ENCODE peak calls at places on chromosome 10, in seven cellular contexts. C, D, H, Y, E, V and Z are unnamed samples. For H3K27me3, the result is how much of the 10 kb centered on the place peaks cover.

GRCh38 chr10:52213511-52213831 is 100.6 kb upstream of the DKK1 start:
- DNase-seq in C (peak), D (peak), H (no peak), Y (peak), E (no peak), V (peak), Z (peak)

GRCh38 chr10:85170026-85170425 is 841.6 kb downstream of the CCSER2 start:
- DNase-seq in C (no peak), D (no peak), H (no peak), Y (no peak), E (no peak), V (no peak), Z (no peak)

GRCh38 chr10:108490931-108491330 is 1326.4 kb upstream of the SORCS1 start:
- DNase-seq in C (no peak), D (no peak), H (no peak), Y (no peak), E (no peak), V (no peak), Z (no peak)

GRCh38 chr10:72679838-72680241 is 12.1 kb upstream of the MCU start:
- DNase-seq in C (no peak), D (no peak), H (no peak), Y (no peak), E (no peak), V (no peak), Z (no peak)

GRCh38 chr10:122515022-122515424 is 45.5 kb upstream of the DMBT1 start:
- DNase-seq in C (no peak), D (no peak), H (no peak), Y (peak), E (no peak), V (no peak), Z (no peak)

GRCh38 chr10:11776080-11776479 is 33.9 kb downstream of the ECHDC3 start:
- DNase-seq in C (no peak), D (no peak), H (no peak), Y (no peak), E (no peak), V (no peak), Z (no peak)

GRCh38 chr10:112716924-112717348 is 233.1 kb upstream of the TCF7L2 start:
- DNase-seq in C (peak), D (peak), H (no peak), Y (peak), E (no peak), V (no peak), Z (no peak)

GRCh38 chr10:69861251-69862240 is 59.8 kb downstream of the COL13A1 start:
- DNase-seq in C (peak), D (peak), H (no peak), Y (peak), E (no peak), V (peak), Z (no peak)

GRCh38 chr10:11772575-11773288 is 30.6 kb downstream of the ECHDC3 start:
- DNase-seq in C (no peak), D (no peak), H (no peak), Y (no peak), E (no peak), V (no peak), Z (no peak)

GRCh38 chr10:42836771-42837468 is 54.3 kb downstream of the BMS1 start:
- DNase-seq in C (peak), D (peak), H (no peak), Y (peak), E (no peak), V (no peak), Z (no peak)

GRCh38 chr10:96334888-96335526 is 23.8 kb downstream of the OPALIN start:
- DNase-seq in C (peak), D (peak), H (no peak), Y (peak), E (no peak), V (peak), Z (peak)

GRCh38 chr10:131786756-131787605 is 113.8 kb upstream of the PPP2R2D start:
- DNase-seq in C (peak), D (peak), H (no peak), Y (peak), E (no peak), V (peak), Z (peak)

GRCh38 chr10:11879387-11880168 is 56.4 kb downstream of the PROSER2 start:
- DNase-seq in C (no peak), D (no peak), H (no peak), Y (no peak), E (no peak), V (peak), Z (no peak)

GRCh38 chr10:69549959-69550358 is 23.3 kb downstream of the NEUROG3 start:
- DNase-seq in C (no peak), D (no peak), H (no peak), Y (no peak), E (no peak), V (no peak), Z (no peak)

GRCh38 chr10:21364196-21365114 is 161.0 kb downstream of the SKIDA1 start:
- DNase-seq in C (no peak), D (peak), H (peak), Y (peak), E (no peak), V (peak), Z (peak)

GRCh38 chr10:58299580-58299979 is 30.6 kb downstream of the CISD1 start:
- DNase-seq in C (peak), D (peak), H (no peak), Y (peak), E (peak), V (peak), Z (peak)

GRCh38 chr10:48744587-48744986 is 59.9 kb downstream of the WDFY4 start:
- DNase-seq in C (no peak), D (no peak), H (no peak), Y (no peak), E (no peak), V (no peak), Z (no peak)

GRCh38 chr10:47058961-47059391 is 147.7 kb downstream of the PTPN20 start:
- DNase-seq in C (no peak), D (no peak), H (no peak), Y (no peak), E (no peak), V (peak), Z (peak)

GRCh38 chr10:79249156-79250121 is 97.8 kb upstream of the PPIF start:
- DNase-seq in C (no peak), D (no peak), H (no peak), Y (no peak), E (no peak), V (no peak), Z (no peak)

GRCh38 chr10:71766717-71767419 is 6.5 kb downstream of the VSIR start:
- DNase-seq in C (peak), D (peak), H (peak), Y (peak), E (no peak), V (no peak), Z (peak)

GRCh38 chr10:95741807-95742528 is 14.0 kb upstream of the ENTPD1 start:
- DNase-seq in C (no peak), D (peak), H (no peak), Y (peak), E (no peak), V (peak), Z (peak)

DNA sequence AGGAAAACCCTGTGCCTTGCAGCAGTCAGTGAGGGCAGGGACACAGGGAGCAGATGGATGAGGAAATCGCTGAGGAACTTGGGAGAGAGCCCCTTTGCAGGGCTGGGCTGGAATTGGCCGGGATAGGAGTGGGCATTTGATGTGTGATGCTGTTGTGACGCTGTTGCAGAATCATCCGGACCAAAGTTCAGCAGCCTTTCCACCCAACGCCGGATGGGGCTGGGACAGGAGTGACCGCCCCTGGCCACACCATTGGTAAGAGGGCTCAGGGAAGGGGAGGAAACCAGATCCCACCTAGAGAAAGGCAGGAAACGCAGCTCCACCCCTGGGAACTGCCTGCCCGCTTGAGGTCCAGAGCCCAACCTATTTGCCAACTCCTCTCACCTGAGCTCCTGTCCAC is 33.9 kb downstream of the PAX2 start:
- DNase-seq in C (no peak), D (no peak), H (no peak), Y (no peak), E (no peak), V (no peak), Z (no peak)
- H3K27me3 ChIP-seq in C (under half), D (under half), H (under half), Y (under half), E (under half), V (half or more), Z (under half)

GRCh38 chr10:519055-519715 is 170.3 kb downstream of the DIP2C start:
- DNase-seq in C (no peak), D (no peak), H (no peak), Y (no peak), E (no peak), V (no peak), Z (no peak)
- H3K4me3 ChIP-seq in C (no peak), D (no peak), H (no peak), Y (no peak), E (no peak), V (no peak), Z (no peak)

GRCh38 chr10:133324857-133325260 is 11.8 kb downstream of the CALY start:
- DNase-seq in C (no peak), D (no peak), H (peak), Y (no peak), E (no peak), V (peak), Z (no peak)
- H3K27me3 ChIP-seq in C (under half), D (under half), H (under half), Y (under half), E (under half), V (half or more), Z (under half)

DNA sequence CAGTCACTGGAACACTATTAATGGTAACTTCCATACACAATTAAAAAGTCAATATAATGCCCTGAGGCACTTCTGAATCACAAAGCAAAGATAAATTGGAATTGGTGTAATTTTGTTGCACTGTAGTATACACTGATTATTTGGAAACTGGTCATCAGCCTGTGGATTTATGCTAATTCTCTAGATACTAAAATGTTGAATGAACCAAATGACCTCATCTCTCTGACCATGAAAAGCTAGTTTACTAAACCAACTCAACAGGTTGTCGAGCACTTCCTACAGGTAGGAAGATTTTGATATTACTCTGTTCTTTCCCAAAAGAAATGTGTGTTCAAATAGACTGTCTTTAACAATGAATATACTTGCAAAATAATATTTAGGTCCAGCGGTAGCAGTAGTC is 5.3 kb downstream of the NRP1 start:
- DNase-seq in C (no peak), D (no peak), H (no peak), Y (no peak), E (no peak), V (no peak), Z (no peak)
- H3K4me3 ChIP-seq in C (no peak), D (peak), H (peak), Y (peak), E (no peak), V (peak), Z (no peak)

GRCh38 chr10:93600861-93601773 is at the start of gene RBP4:
- DNase-seq in C (peak), D (peak), H (peak), Y (peak), E (no peak), V (peak), Z (no peak)

GRCh38 chr10:93600446-93600860 is 582 bp downstream of the RBP4 start:
- DNase-seq in C (no peak), D (no peak), H (no peak), Y (no peak), E (no peak), V (peak), Z (no peak)

GRCh38 chr10:93603023-93603422 is 2.0 kb upstream of the RBP4 start:
- DNase-seq in C (no peak), D (no peak), H (no peak), Y (no peak), E (no peak), V (no peak), Z (no peak)

GRCh38 chr10:93601774-93602162 is 733 bp upstream of the RBP4 start:
- DNase-seq in C (no peak), D (no peak), H (no peak), Y (no peak), E (no peak), V (peak), Z (no peak)

DNA sequence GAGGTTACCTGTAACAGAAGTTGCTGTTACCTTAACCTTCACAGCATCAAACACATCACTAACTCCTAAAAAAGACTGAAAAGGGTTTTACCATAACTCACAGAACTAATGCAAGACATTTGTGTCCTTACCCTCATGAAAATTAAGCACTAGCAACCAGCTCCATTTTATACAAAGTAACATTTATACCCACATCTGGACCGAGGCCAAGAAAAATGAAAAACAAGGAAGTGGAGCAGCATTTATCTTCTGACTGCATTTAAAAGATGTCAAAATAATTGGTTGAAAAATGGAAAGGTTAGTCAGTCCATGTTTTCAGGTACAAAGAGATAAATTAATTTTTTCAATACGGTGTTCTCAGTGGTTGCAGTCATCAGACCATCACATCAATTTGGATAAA is 3.1 kb upstream of the RBP4 start:
- DNase-seq in C (no peak), D (no peak), H (no peak), Y (no peak), E (no peak), V (no peak), Z (no peak)
- H3K27me3 ChIP-seq in C (under half), D (under half), H (under half), Y (half or more), E (under half), V (half or more), Z (under half)